ENCODE peak calls at places on chromosomes 7 and 10, in four cellular contexts. R, G, L and B are unnamed samples.

GRCh38 chr7:24178811-24179210 is 105.2 kb upstream of the NPY start:
- DNase-seq in R (no peak), G (no peak), L (no peak), B (no peak)

GRCh38 chr7:92841192-92841591 is 4.8 kb upstream of the CDK6 start:
- DNase-seq in R (no peak), G (no peak), L (peak), B (no peak)

GRCh38 chr7:73706122-73707044 is 13.1 kb downstream of the STX1A start:
- DNase-seq in R (no peak), G (no peak), L (peak), B (no peak)

GRCh38 chr7:47451851-47452205 is 130.1 kb downstream of the TNS3 start:
- DNase-seq in R (no peak), G (no peak), L (peak), B (no peak)

GRCh38 chr10:114346176-114347031 is 57.9 kb downstream of the AFAP1L2 start:
- DNase-seq in R (no peak), G (no peak), L (no peak), B (no peak)

GRCh38 chr7:80313067-80313626 is 178.5 kb downstream of the GNAI1 start:
- DNase-seq in R (no peak), G (no peak), L (no peak), B (no peak)

GRCh38 chr7:15057272-15057671 is 154.7 kb upstream of the DGKB start:
- DNase-seq in R (no peak), G (no peak), L (no peak), B (no peak)

GRCh38 chr10:79112898-79113431 is 44.2 kb downstream of the ZMIZ1 start:
- DNase-seq in R (no peak), G (no peak), L (peak), B (no peak)

GRCh38 chr7:3117488-3118228 is 74.0 kb upstream of the CARD11 start:
- DNase-seq in R (no peak), G (no peak), L (no peak), B (no peak)

GRCh38 chr7:85630904-85631582 is 444.2 kb upstream of the SEMA3D start:
- DNase-seq in R (no peak), G (no peak), L (peak), B (no peak)

GRCh38 chr7:142632291-142633134 is 116.8 kb upstream of the PRSS1 start:
- DNase-seq in R (peak), G (peak), L (peak), B (peak)

GRCh38 chr10:119441151-119441821 is 101.2 kb downstream of the RGS10 start:
- DNase-seq in R (no peak), G (no peak), L (peak), B (no peak)

GRCh38 chr10:93818086-93818485 is 60.4 kb downstream of the LGI1 start:
- DNase-seq in R (no peak), G (no peak), L (no peak), B (no peak)

GRCh38 chr7:155305251-155305904 is 7.7 kb downstream of the INSIG1 start:
- DNase-seq in R (no peak), G (no peak), L (no peak), B (no peak)

GRCh38 chr7:104960741-104961479 is 53.1 kb upstream of the KMT2E start:
- DNase-seq in R (peak), G (no peak), L (no peak), B (no peak)

GRCh38 chr7:30285531-30286284 is 1.3 kb downstream of the ZNRF2 start:
- DNase-seq in R (no peak), G (peak), L (peak), B (no peak)

GRCh38 chr7:927031-927671 is 27.3 kb downstream of the ADAP1 start:
- DNase-seq in R (no peak), G (no peak), L (no peak), B (no peak)

GRCh38 chr7:74221713-74222112 is 11.9 kb downstream of the LAT2 start:
- DNase-seq in R (no peak), G (no peak), L (no peak), B (no peak)

GRCh38 chr10:129102906-129103693 is 363.9 kb upstream of the MGMT start:
- DNase-seq in R (no peak), G (no peak), L (peak), B (no peak)

GRCh38 chr7:138889566-138889965 is 91.6 kb upstream of the ATP6V0A4 start:
- DNase-seq in R (no peak), G (no peak), L (peak), B (no peak)

GRCh38 chr10:59706851-59707797 is 2.5 kb downstream of the SLC16A9 start:
- DNase-seq in R (no peak), G (no peak), L (no peak), B (no peak)

GRCh38 chr10:34254596-34254995 is 560.5 kb downstream of the PARD3 start:
- DNase-seq in R (peak), G (no peak), L (peak), B (no peak)

GRCh38 chr10:124708922-124709520 is 35.2 kb downstream of the FAM53B start:
- DNase-seq in R (no peak), G (no peak), L (no peak), B (no peak)

GRCh38 chr10:21519981-21520436 is 5.5 kb downstream of the SKIDA1 start:
- DNase-seq in R (no peak), G (no peak), L (peak), B (no peak)

GRCh38 chr7:2954433-2954853 is 89.2 kb downstream of the CARD11 start:
- DNase-seq in R (no peak), G (no peak), L (no peak), B (no peak)

GRCh38 chr10:101085846-101086245 is 24.1 kb downstream of the KAZALD1 start:
- DNase-seq in R (no peak), G (no peak), L (no peak), B (no peak)

GRCh38 chr10:107894521-107894920 is 730.0 kb upstream of the SORCS1 start:
- DNase-seq in R (no peak), G (no peak), L (no peak), B (no peak)

GRCh38 chr7:30466266-30466665 is 12.3 kb downstream of the NOD1 start:
- DNase-seq in R (no peak), G (no peak), L (no peak), B (no peak)

GRCh38 chr10:10490187-10490980 is 527.3 kb upstream of the CELF2 start:
- DNase-seq in R (no peak), G (no peak), L (peak), B (no peak)

GRCh38 chr7:135913404-135913803 is 63.8 kb downstream of the MTPN start:
- DNase-seq in R (no peak), G (no peak), L (no peak), B (no peak)

GRCh38 chr10:110209399-110209925 is 2.1 kb downstream of the MXI1 start:
- DNase-seq in R (no peak), G (no peak), L (peak), B (peak)

GRCh38 chr7:105622114-105622731 is 40.9 kb upstream of the EFCAB10 start:
- DNase-seq in R (no peak), G (no peak), L (no peak), B (no peak)

GRCh38 chr10:132142396-132143161 is 44.2 kb upstream of the DPYSL4 start:
- DNase-seq in R (no peak), G (peak), L (no peak), B (peak)

GRCh38 chr7:24283559-24283899 is 461 bp upstream of the NPY start:
- DNase-seq in R (no peak), G (no peak), L (no peak), B (peak)

GRCh38 chr10:121154846-121155245 is 303.7 kb downstream of the WDR11 start:
- DNase-seq in R (no peak), G (no peak), L (no peak), B (no peak)

GRCh38 chr7:137992042-137992737 is 9.7 kb downstream of the CREB3L2 start:
- DNase-seq in R (no peak), G (peak), L (peak), B (no peak)

GRCh38 chr7:42107484-42107883 is 129.5 kb downstream of the GLI3 start:
- DNase-seq in R (no peak), G (no peak), L (no peak), B (no peak)

GRCh38 chr7:12386237-12386839 is 17.3 kb downstream of the VWDE start:
- DNase-seq in R (no peak), G (no peak), L (no peak), B (no peak)

GRCh38 chr7:157897686-157898085 is 560.9 kb downstream of the DNAJB6 start:
- DNase-seq in R (no peak), G (no peak), L (no peak), B (no peak)

GRCh38 chr10:103554488-103555320 is 61.2 kb downstream of the NEURL1 start:
- DNase-seq in R (no peak), G (peak), L (peak), B (no peak)

GRCh38 chr7:5426226-5426475 is 2.5 kb upstream of the TNRC18 start:
- DNase-seq in R (no peak), G (no peak), L (peak), B (no peak)
- TF ChIP-seq CHD1 in R (no peak), G (no peak), L (peak), B (no peak)

GRCh38 chr10:28794986-28795385 is 117.7 kb downstream of the BAMBI start:
- DNase-seq in R (no peak), G (no peak), L (no peak), B (no peak)
- TF ChIP-seq CHD1 in R (no peak), G (no peak), L (no peak), B (no peak)

GRCh38 chr10:82932426-82932825 is 1057.4 kb downstream of the NRG3 start:
- DNase-seq in R (no peak), G (no peak), L (no peak), B (no peak)
- TF ChIP-seq CHD1 in R (no peak), G (no peak), L (no peak), B (no peak)

GRCh38 chr10:5492929-5493576 is 6.3 kb downstream of the CALML5 start:
- DNase-seq in R (no peak), G (no peak), L (no peak), B (no peak)
- TF ChIP-seq CHD1 in R (no peak), G (no peak), L (no peak), B (no peak)

DNA sequence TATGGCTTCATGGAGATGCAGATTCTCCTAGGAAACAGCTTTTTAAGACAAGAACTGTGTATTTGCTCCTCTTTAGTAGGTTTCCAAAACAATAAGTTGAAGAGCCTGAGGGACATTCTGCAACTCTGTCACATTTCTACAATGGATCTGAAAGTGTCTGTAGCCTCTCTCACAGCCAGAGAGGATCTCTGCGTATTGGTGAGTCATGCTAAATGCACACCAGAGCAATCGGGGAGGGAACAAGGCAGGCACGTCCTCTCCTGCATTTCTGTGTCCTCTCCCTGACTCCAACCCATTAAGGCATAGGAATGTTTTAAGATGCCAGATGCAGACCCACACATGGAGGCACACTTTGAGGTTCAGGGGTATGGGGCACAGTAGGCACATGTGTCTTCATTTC is 1126.4 kb upstream of the GHITM start:
- DNase-seq in R (no peak), G (no peak), L (no peak), B (no peak)
- TF ChIP-seq CHD1 in R (no peak), G (no peak), L (no peak), B (no peak)

GRCh38 chr10:3858051-3858845 is 73.2 kb upstream of the KLF6 start:
- DNase-seq in R (no peak), G (no peak), L (no peak), B (no peak)
- TF ChIP-seq CHD1 in R (no peak), G (no peak), L (no peak), B (no peak)

GRCh38 chr10:70481105-70481504 is 2.5 kb downstream of the PALD1 start:
- DNase-seq in R (no peak), G (no peak), L (no peak), B (no peak)
- TF ChIP-seq CHD1 in R (no peak), G (no peak), L (no peak), B (no peak)